ENCODE peak calls at places on chromosomes 11 and 22, in six cellular contexts. L, R, S, A, J and G are unnamed samples.

GRCh38 chr11:131687291-131688055 is 317.1 kb downstream of the NTM start:
- DNase-seq in J (no peak), R (no peak), S (no peak), A (no peak), L (no peak), G (no peak)

GRCh38 chr11:10303558-10304363 is 1.1 kb upstream of the ADM start:
- DNase-seq in J (peak), R (no peak), L (no peak), A (no peak), S (peak), G (peak)

GRCh38 chr11:126474220-126474619 is 118.7 kb downstream of the ST3GAL4 start:
- DNase-seq in R (no peak), A (no peak), L (no peak), S (peak), J (no peak), G (no peak)

GRCh38 chr11:46682773-46683752 is 17.4 kb downstream of the ARHGAP1 start:
- DNase-seq in R (no peak), J (no peak), S (no peak), A (no peak), L (no peak), G (no peak)

GRCh38 chr11:66910016-66910415 is 48.2 kb downstream of the PC start:
- DNase-seq in J (no peak), L (no peak), A (no peak), S (no peak), R (no peak), G (no peak)

GRCh38 chr11:18243783-18244362 is 4.6 kb downstream of the SAA2 start:
- DNase-seq in L (peak), A (peak), R (peak), J (peak), S (peak), G (peak)

GRCh38 chr11:6734616-6735015 is 37.2 kb downstream of the OR2AG2 start:
- DNase-seq in J (no peak), L (no peak), A (no peak), S (no peak), R (no peak), G (no peak)

GRCh38 chr11:96318399-96318798 is 24.6 kb downstream of the MAML2 start:
- DNase-seq in R (no peak), A (no peak), L (no peak), J (no peak), S (no peak), G (no peak)

GRCh38 chr11:36196476-36197099 is 92.6 kb downstream of the COMMD9 start:
- DNase-seq in J (peak), A (no peak), S (no peak), R (no peak), L (no peak), G (no peak)

GRCh38 chr11:110463153-110463552 is 33.4 kb downstream of the FDX1 start:
- DNase-seq in J (peak), R (no peak), A (no peak), L (peak), S (no peak), G (peak)

GRCh38 chr11:117390743-117391142 is 63.1 kb downstream of the CEP164 start:
- DNase-seq in R (no peak), J (no peak), L (no peak), S (no peak), A (no peak), G (no peak)

GRCh38 chr22:49567894-49568750 is 259.6 kb downstream of the BRD1 start:
- DNase-seq in J (no peak), R (no peak), L (no peak), A (no peak), S (no peak), G (no peak)

GRCh38 chr11:90722552-90723190 is 499.8 kb upstream of the CHORDC1 start:
- DNase-seq in S (peak), R (no peak), A (no peak), L (no peak), J (no peak), G (peak)

DNA sequence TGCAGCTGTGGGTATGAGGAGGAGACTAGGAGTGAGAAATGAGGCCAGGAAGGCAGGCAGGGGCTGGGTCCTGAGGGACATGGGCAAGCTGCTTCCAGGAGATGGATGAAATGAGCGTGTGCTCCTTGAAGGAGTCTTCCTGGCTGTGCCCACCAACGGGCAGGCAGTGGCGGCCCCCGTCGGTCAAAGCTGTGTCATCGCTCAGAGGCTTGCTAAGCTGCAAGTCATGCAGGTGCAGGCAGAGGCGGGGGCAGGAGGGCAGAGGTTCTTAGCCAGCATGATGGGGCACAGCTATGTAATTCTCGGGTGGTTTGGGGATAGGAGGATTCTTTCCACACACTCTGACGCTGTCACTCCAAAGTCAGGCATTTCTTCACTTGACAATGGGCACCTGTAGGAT is 12.5 kb upstream of the PEX26 start:
- DNase-seq in R (no peak), S (no peak), L (no peak), A (no peak), J (no peak), G (no peak)
- TF ChIP-seq CTCF in R (no peak), S (peak), L (peak), A (peak), J (peak), G (no peak)

DNA sequence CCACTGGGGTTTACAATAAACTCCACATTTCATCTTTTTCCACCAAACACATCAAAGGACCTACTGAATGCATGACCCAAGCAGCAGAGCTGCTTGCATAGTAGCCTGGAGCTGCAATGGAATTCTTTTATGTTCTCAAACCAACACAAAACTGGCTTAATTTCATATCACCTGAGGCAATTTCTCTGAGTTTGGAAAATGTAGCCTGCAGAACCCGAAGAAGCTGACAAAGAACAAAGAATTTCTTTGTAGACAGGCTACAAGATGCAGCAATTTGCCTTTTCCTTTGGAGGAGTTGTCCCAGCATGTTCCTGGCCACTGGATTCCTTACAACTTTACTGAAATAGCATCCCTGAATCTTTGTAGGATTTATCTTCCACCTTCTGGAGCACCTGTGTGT is 5.5 kb upstream of the TECTA start:
- DNase-seq in L (no peak), J (no peak), A (no peak), S (no peak), R (no peak), G (no peak)
- TF ChIP-seq GABPA in L (no peak), J (no peak), A (no peak), S (no peak), R (no peak), G (no peak)

GRCh38 chr11:118929496-118930151 is 3.9 kb upstream of the BCL9L start:
- DNase-seq in R (peak), J (peak), L (no peak), A (no peak), S (peak), G (peak)

GRCh38 chr11:118931576-118931975 is 5.8 kb upstream of the BCL9L start:
- DNase-seq in R (no peak), A (no peak), J (no peak), L (no peak), S (no peak), G (no peak)

GRCh38 chr11:118928870-118929495 is 3.3 kb upstream of the BCL9L start:
- DNase-seq in S (peak), A (no peak), L (no peak), J (peak), R (peak), G (no peak)

GRCh38 chr11:118928108-118928869 is 2.6 kb upstream of the BCL9L start:
- DNase-seq in S (peak), J (peak), L (no peak), R (peak), A (peak), G (peak)

DNA sequence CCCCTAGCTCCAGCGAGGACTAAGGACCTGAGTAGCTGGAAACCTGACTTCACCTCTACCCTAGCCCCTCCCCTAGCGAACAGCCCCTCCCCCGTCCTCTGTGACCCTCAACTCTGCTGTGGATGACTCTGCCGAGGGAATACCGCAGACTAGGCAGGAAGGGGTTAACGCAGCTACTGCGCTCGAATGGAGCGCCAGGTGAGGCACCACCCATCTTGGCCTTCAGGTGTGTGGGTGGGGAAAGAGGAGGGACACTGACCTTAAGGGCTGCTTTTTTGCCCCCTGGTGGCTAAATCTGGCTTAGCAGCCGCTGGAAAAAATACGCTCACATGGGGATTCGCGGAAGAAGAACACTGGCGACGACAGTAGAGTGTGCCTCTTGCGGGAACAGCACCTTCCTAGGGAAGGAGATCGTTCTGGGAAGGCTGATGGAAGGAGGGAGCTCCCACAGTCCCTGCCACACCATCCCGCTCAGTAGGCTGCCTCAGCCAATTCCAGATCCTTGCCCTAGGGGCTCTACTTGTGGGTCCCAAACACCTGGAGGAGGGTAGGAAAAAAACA is 4.5 kb upstream of the BCL9L start:
- DNase-seq in A (peak), L (peak), R (peak), S (peak), J (peak), G (peak)
- TF ChIP-seq POLR2AphosphoS5 in A (no peak), L (no peak), R (no peak), S (no peak), J (no peak), G (no peak)

GRCh38 chr22:25110596-25110845 is 89.1 kb upstream of the CRYBB3 start:
- DNase-seq in J (no peak), R (no peak), L (no peak), S (no peak), A (no peak), G (no peak)

GRCh38 chr22:25109878-25110595 is 89.6 kb upstream of the CRYBB3 start:
- DNase-seq in S (peak), L (no peak), R (no peak), J (no peak), A (no peak), G (no peak)

GRCh38 chr22:25112538-25113253 is 87.0 kb upstream of the CRYBB3 start:
- DNase-seq in J (no peak), S (peak), L (no peak), A (no peak), R (no peak), G (no peak)

GRCh38 chr22:25111579-25112517 is 87.8 kb upstream of the CRYBB3 start:
- DNase-seq in R (peak), S (no peak), A (no peak), L (no peak), J (peak), G (no peak)

DNA sequence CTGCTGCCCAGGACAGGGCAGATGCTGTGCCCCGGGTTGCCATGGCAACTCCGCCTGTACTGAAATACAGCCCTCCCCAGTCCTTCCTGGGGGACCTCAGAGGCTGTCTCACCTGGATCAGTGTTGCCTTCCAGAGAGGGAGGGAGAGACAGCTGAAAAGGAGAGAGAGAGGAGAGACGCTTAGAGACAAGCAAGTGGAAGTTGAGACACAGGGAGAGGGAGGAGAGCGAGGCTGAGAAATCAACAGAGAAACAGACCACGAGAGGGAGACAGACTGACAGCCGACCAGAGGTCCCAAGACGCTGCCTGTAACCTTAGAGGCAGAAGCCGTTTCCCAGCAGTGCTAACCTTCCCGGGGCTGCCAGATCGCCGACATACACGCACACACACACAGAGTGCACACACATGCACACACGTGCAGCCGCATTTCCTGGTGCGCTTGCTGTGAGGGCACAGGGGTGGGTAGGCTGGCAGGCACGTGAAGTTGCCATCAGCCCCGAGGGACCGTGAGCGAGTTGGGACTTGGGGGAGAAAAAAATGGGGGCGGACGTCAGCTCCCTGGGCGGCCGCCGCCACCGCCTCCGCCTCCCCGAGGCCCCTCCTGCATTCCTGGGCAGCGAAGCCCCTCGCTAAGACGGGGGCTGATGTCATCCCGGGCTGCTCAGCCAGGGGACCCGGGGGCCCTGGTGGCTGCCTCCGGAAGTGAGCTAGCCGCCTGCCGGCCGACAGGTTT is 88.6 kb upstream of the CRYBB3 start:
- DNase-seq in J (peak), S (peak), R (peak), A (peak), L (peak), G (peak)
- TF ChIP-seq CTCF in J (peak), S (peak), R (peak), A (peak), L (peak), G (peak)

DNA sequence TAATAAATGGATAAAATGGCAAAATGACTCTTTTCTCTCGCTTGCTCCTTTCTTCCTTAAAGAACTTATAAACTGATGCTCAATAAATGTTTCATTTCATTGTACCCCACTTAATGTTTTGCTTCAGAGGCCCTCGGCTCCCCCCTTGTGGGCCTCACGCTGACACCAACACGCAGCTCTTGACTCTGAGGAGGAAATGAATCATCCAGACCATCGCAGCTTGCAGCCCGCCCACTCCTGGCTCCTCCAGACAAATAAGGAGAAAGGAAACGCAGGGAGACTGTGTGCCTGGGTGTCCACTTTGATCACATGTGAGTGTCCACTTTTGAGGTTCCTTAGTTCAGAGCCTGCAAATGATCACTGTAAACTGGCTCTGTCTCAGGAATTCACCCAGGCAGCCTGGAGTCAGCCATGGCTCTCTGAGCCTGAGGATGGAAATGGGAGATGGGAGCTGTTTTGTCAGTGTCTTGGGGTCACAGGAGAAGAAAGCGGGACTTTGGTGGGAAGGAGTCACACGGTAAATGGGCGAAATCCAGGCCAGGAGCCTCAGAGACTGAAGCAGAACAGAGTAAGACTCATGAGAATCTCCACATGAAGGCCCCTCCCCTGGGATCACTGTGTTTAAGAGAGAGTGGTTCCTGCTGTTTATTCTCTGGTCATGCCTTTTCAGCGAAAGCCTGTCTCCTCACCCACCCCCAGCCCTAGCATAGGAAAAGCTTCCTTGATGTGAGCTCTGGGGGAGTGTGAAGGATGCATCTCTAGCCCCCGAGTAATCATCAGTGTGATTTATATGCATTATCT is 96.5 kb downstream of the CWC15 start:
- DNase-seq in S (peak), A (peak), J (no peak), R (peak), L (no peak), G (peak)
- TF ChIP-seq GABPA in S (no peak), A (no peak), J (no peak), R (peak), L (no peak), G (no peak)

GRCh38 chr11:3816673-3817072 is 8.3 kb downstream of the PGAP2 start:
- DNase-seq in S (no peak), L (no peak), J (no peak), R (no peak), A (no peak), G (no peak)

GRCh38 chr11:3810446-3810845 is 2.1 kb downstream of the PGAP2 start:
- DNase-seq in L (no peak), R (no peak), A (no peak), J (no peak), S (no peak), G (no peak)

GRCh38 chr11:3820971-3821370 is 12.6 kb downstream of the PGAP2 start:
- DNase-seq in S (no peak), L (no peak), A (no peak), J (no peak), R (no peak), G (no peak)

GRCh38 chr11:3810951-3811350 is 2.6 kb downstream of the PGAP2 start:
- DNase-seq in A (no peak), R (no peak), L (no peak), S (no peak), J (no peak), G (no peak)

GRCh38 chr11:3815882-3816281 is 7.5 kb downstream of the PGAP2 start:
- DNase-seq in A (no peak), R (no peak), J (no peak), L (no peak), S (no peak), G (no peak)
- TF ChIP-seq POLR2AphosphoS5 in A (no peak), R (no peak), J (no peak), L (no peak), S (no peak), G (no peak)

DNA sequence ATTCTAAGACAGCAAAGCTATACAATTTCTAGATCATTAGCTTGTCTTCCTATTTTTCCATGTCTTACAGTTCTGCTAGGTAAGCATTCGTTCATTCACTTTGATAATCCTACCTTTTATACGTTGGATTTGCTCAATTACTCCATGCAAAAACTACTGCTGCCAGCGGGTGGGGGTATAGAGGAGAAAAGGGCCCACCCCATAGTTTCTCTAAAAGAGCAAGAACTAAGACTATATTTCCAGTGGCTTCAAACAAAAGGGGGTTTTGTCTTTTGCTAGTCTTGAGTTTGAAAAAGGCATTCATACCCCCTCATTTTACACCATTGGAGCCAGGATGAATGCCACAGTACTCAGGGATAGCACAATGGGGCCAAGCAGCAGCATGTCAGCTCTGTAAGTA is 155.7 kb downstream of the WT1 start:
- DNase-seq in J (no peak), S (no peak), L (no peak), R (peak), A (no peak), G (no peak)
- TF ChIP-seq CTCF in J (no peak), S (no peak), L (peak), R (no peak), A (no peak), G (no peak)

GRCh38 chr22:19799322-19800190 is 39.0 kb downstream of the TBX1 start:
- DNase-seq in R (no peak), J (peak), A (no peak), S (no peak), L (no peak), G (no peak)
- TF ChIP-seq GABPA in R (no peak), J (no peak), A (no peak), S (no peak), L (no peak), G (no peak)